ENCODE peak calls at places on chromosomes 3 and 15, in ten cellular contexts. I is right lobe of liver, G is uterus, L is esophagus squamous epithelium, K is esophagus muscularis mucosa, F is IMR-90, Q is stomach, P is GM12878, B is Peyer's patch, V is ovary. J is an unnamed sample. For H3K4me1 and H3K27me3, the result is how much of the 10 kb centered on the place peaks cover.

GRCh38 chr3:186413615-186414415 is 51.8 kb upstream of the DGKG start:
- DNase-seq in I (peak), G (peak), L (no peak), K (peak), F (no peak), Q (peak), P (peak), B (peak), V (peak), J (peak)

GRCh38 chr3:45253316-45253715 is 27.2 kb upstream of the TMEM158 start:
- DNase-seq in I (no peak), G (no peak), L (no peak), K (no peak), F (peak), Q (no peak), P (no peak), B (no peak), V (no peak), J (no peak)

GRCh38 chr15:68730491-68731317 is 90.0 kb downstream of the ANP32A start:
- DNase-seq in I (no peak), G (peak), L (no peak), K (no peak), F (peak), Q (peak), P (no peak), B (peak), V (peak), J (peak)

GRCh38 chr3:69890094-69890493 is 109.4 kb upstream of the SAMMSON start:
- DNase-seq in I (no peak), G (no peak), L (no peak), K (no peak), F (peak), Q (no peak), P (no peak), B (no peak), V (no peak), J (no peak)

GRCh38 chr3:5245927-5246326 is 58.4 kb downstream of the EDEM1 start:
- DNase-seq in I (no peak), G (no peak), L (no peak), K (no peak), F (no peak), Q (no peak), P (no peak), B (no peak), V (no peak), J (no peak)

GRCh38 chr3:111762535-111762934 is 96.5 kb upstream of the PHLDB2 start:
- DNase-seq in I (no peak), G (no peak), L (no peak), K (no peak), F (peak), Q (no peak), P (no peak), B (no peak), V (no peak), J (no peak)

GRCh38 chr3:12716605-12717121 is 42.4 kb downstream of the TMEM40 start:
- DNase-seq in I (no peak), G (no peak), L (no peak), K (no peak), F (peak), Q (no peak), P (no peak), B (no peak), V (no peak), J (no peak)

GRCh38 chr15:64161688-64162477 is 939 bp downstream of the PPIB start:
- DNase-seq in I (no peak), G (no peak), L (no peak), K (no peak), F (no peak), Q (no peak), P (no peak), B (no peak), V (no peak), J (no peak)

GRCh38 chr3:57141719-57142118 is 23.4 kb downstream of the IL17RD start:
- DNase-seq in I (no peak), G (no peak), L (no peak), K (no peak), F (no peak), Q (no peak), P (no peak), B (no peak), V (no peak), J (no peak)

GRCh38 chr3:53328750-53329149 is 18.6 kb downstream of the DCP1A start:
- DNase-seq in I (no peak), G (no peak), L (no peak), K (no peak), F (peak), Q (no peak), P (no peak), B (no peak), V (no peak), J (peak)

GRCh38 chr3:193783166-193783896 is 190.3 kb downstream of the OPA1 start:
- DNase-seq in I (no peak), G (no peak), L (no peak), K (no peak), F (no peak), Q (no peak), P (no peak), B (no peak), V (no peak), J (no peak)

GRCh38 chr3:23663246-23663645 is 142.5 kb upstream of the UBE2E1 start:
- DNase-seq in I (no peak), G (peak), L (no peak), K (no peak), F (no peak), Q (no peak), P (no peak), B (no peak), V (no peak), J (no peak)

GRCh38 chr15:70539409-70539808 is 223.9 kb downstream of the UACA start:
- DNase-seq in I (no peak), G (no peak), L (no peak), K (no peak), F (no peak), Q (no peak), P (no peak), B (no peak), V (no peak), J (peak)

GRCh38 chr3:147034359-147034758 is 372.0 kb downstream of the ZIC4 start:
- DNase-seq in I (no peak), G (no peak), L (no peak), K (no peak), F (no peak), Q (no peak), P (no peak), B (no peak), V (no peak), J (no peak)

GRCh38 chr15:86555114-86555513 is 475.4 kb downstream of the AGBL1 start:
- DNase-seq in I (no peak), G (no peak), L (no peak), K (no peak), F (no peak), Q (no peak), P (no peak), B (no peak), V (no peak), J (no peak)

GRCh38 chr15:70192041-70192440 is 94.3 kb upstream of the TLE3 start:
- DNase-seq in I (no peak), G (no peak), L (no peak), K (no peak), F (no peak), Q (no peak), P (no peak), B (no peak), V (no peak), J (no peak)

GRCh38 chr3:56980798-56981390 is 79.6 kb upstream of the SPATA12 start:
- DNase-seq in I (no peak), G (peak), L (peak), K (no peak), F (peak), Q (peak), P (no peak), B (no peak), V (peak), J (peak)

GRCh38 chr3:120102674-120103073 is 8.4 kb upstream of the GSK3B start:
- DNase-seq in I (peak), G (no peak), L (no peak), K (no peak), F (no peak), Q (peak), P (no peak), B (no peak), V (no peak), J (no peak)

GRCh38 chr15:74788716-74789151 is 6.9 kb downstream of the CSK start:
- DNase-seq in I (peak), G (no peak), L (no peak), K (no peak), F (no peak), Q (no peak), P (peak), B (peak), V (no peak), J (no peak)

GRCh38 chr3:72446406-72447058 is 401.7 kb downstream of the SHQ1 start:
- DNase-seq in I (no peak), G (no peak), L (no peak), K (no peak), F (peak), Q (peak), P (no peak), B (no peak), V (no peak), J (peak)

GRCh38 chr3:108342829-108343478 is 46.6 kb downstream of the HHLA2 start:
- DNase-seq in I (no peak), G (no peak), L (no peak), K (no peak), F (peak), Q (no peak), P (peak), B (no peak), V (no peak), J (no peak)

GRCh38 chr3:4898454-4899313 is 80.6 kb upstream of the BHLHE40 start:
- DNase-seq in I (no peak), G (no peak), L (no peak), K (no peak), F (peak), Q (no peak), P (peak), B (no peak), V (no peak), J (no peak)

GRCh38 chr3:112197131-112197530 is 64.1 kb upstream of the GCSAM start:
- DNase-seq in I (no peak), G (no peak), L (no peak), K (no peak), F (no peak), Q (no peak), P (no peak), B (no peak), V (no peak), J (no peak)

GRCh38 chr3:134059680-134060560 is 30.2 kb upstream of the SLCO2A1 start:
- DNase-seq in I (peak), G (no peak), L (no peak), K (no peak), F (peak), Q (no peak), P (no peak), B (peak), V (no peak), J (no peak)

GRCh38 chr3:170622369-170623159 is 36.7 kb upstream of the SLC7A14 start:
- DNase-seq in I (no peak), G (peak), L (no peak), K (no peak), F (peak), Q (no peak), P (no peak), B (no peak), V (peak), J (peak)

GRCh38 chr15:49045691-49046112 is 544 bp downstream of the SECISBP2L start:
- DNase-seq in I (no peak), G (no peak), L (no peak), K (no peak), F (peak), Q (no peak), P (peak), B (peak), V (no peak), J (no peak)

GRCh38 chr3:103295974-103296570 is 861.3 kb downstream of the ZPLD1 start:
- DNase-seq in I (no peak), G (no peak), L (no peak), K (no peak), F (peak), Q (no peak), P (no peak), B (no peak), V (no peak), J (no peak)

GRCh38 chr3:132803889-132804288 is 81.7 kb upstream of the NPHP3 start:
- DNase-seq in I (no peak), G (no peak), L (no peak), K (no peak), F (no peak), Q (no peak), P (no peak), B (no peak), V (no peak), J (no peak)

GRCh38 chr15:92666780-92667179 is 11.2 kb upstream of the FAM174B start:
- DNase-seq in I (peak), G (no peak), L (no peak), K (no peak), F (no peak), Q (peak), P (no peak), B (no peak), V (no peak), J (no peak)

GRCh38 chr3:46863261-46863782 is at the start of gene MYL3:
- DNase-seq in I (no peak), G (peak), L (no peak), K (no peak), F (no peak), Q (no peak), P (no peak), B (no peak), V (peak), J (no peak)

GRCh38 chr15:85744636-85745422 is 49.9 kb downstream of the KLHL25 start:
- DNase-seq in I (no peak), G (no peak), L (no peak), K (no peak), F (no peak), Q (no peak), P (no peak), B (no peak), V (no peak), J (peak)

GRCh38 chr3:66338927-66339326 is 118.1 kb downstream of the SLC25A26 start:
- DNase-seq in I (no peak), G (no peak), L (no peak), K (no peak), F (peak), Q (no peak), P (no peak), B (no peak), V (no peak), J (no peak)

GRCh38 chr3:172204716-172205115 is 165.3 kb downstream of the FNDC3B start:
- DNase-seq in I (no peak), G (no peak), L (no peak), K (no peak), F (no peak), Q (no peak), P (no peak), B (no peak), V (no peak), J (no peak)
- H3K4me1 ChIP-seq in I (under half), G (under half), L (half or more), K (half or more), F (under half), Q (half or more), P (under half), B (under half), V (under half), J (under half)

GRCh38 chr15:98878172-98878571 is 129.4 kb downstream of the PGPEP1L start:
- DNase-seq in I (no peak), G (no peak), L (no peak), K (no peak), F (peak), Q (no peak), P (no peak), B (no peak), V (no peak), J (no peak)
- H3K27me3 ChIP-seq in I (under half), G (under half), L (under half), K (under half), F (under half), Q (under half), P (under half), B (under half), V (under half), J (under half)

GRCh38 chr3:38164136-38164965 is 986 bp upstream of the OXSR1 start:
- DNase-seq in I (no peak), G (no peak), L (no peak), K (no peak), F (no peak), Q (no peak), P (no peak), B (no peak), V (peak), J (no peak)
- TF ChIP-seq POLR2A in I (peak), G (peak), L (no peak), K (peak), F (no peak), Q (no peak), P (peak), B (peak), V (peak), J (peak)

GRCh38 chr3:77605865-77606264 is 566.0 kb downstream of the ROBO2 start:
- DNase-seq in I (no peak), G (no peak), L (no peak), K (no peak), F (no peak), Q (no peak), P (no peak), B (no peak), V (no peak), J (no peak)
- H3K4me1 ChIP-seq in I (under half), G (under half), L (under half), K (under half), F (under half), Q (under half), P (under half), B (under half), V (under half), J (under half)

GRCh38 chr15:35550957-35551356 is 5.0 kb upstream of the DPH6 start:
- DNase-seq in I (no peak), G (no peak), L (no peak), K (no peak), F (no peak), Q (no peak), P (no peak), B (no peak), V (no peak), J (no peak)
- H3K27me3 ChIP-seq in I (under half), G (under half), L (under half), K (under half), F (under half), Q (under half), P (under half), B (under half), V (under half), J (under half)

DNA sequence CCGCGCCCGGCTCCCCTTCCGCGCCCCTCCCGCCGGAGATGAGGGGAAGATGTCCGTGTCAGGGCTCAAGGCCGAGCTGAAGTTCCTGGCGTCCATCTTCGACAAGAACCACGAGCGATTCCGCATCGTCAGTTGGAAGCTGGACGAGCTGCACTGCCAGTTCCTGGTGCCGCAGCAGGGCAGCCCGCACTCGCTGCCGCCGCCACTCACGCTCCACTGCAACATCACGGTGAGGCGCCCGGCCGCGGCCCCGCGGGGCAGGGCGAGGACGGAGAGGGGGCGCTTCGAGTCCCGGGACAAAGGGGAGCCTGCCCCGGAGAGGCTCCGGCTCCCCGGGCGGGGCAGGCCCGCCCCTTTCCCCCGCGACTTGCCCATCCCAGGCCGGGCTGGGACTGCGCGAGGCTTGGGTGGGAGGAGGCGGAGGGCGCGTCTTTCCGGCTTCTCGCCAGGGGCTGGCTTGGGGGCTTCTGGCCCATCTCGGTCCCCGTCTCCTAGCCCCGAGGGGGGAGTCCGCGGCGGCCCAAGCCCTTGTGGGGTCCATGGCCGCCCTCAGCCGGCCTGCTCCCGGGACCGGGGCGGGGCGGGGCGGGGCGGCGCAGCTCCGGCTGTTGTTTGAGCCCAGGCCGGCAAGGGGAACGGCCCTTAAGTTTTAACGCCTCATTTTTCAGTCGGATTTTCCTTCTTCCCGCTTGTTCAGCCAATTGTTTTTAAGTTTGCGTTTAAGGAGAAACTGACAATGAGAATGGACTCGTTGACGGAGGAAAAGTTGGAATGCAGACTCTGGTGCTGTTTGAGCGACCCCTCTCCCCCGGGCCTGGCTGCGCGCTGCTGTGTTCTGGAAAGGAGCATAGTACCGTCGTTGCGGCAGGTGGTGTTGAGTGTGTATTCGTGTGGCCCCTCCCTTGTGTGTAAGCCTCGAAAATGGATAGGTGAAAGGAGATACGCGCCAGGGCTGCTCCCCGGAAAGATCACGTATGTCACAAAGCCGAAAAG is 667 bp downstream of the UBE2Q2 start:
- DNase-seq in I (peak), G (peak), L (no peak), K (no peak), F (peak), Q (peak), P (no peak), B (peak), V (peak), J (peak)
- TF ChIP-seq POLR2A in I (no peak), G (no peak), L (no peak), K (peak), F (peak), Q (no peak), P (peak), B (no peak), V (no peak), J (peak)

GRCh38 chr3:195542261-195542660 is 864 bp downstream of the PPP1R2 start:
- DNase-seq in I (no peak), G (no peak), L (no peak), K (peak), F (no peak), Q (no peak), P (no peak), B (no peak), V (no peak), J (no peak)

GRCh38 chr3:195544634-195545033 is 1.5 kb upstream of the PPP1R2 start:
- DNase-seq in I (no peak), G (peak), L (no peak), K (peak), F (no peak), Q (no peak), P (no peak), B (no peak), V (no peak), J (peak)

GRCh38 chr3:195542691-195543641 is at the start of gene PPP1R2:
- DNase-seq in I (peak), G (peak), L (peak), K (peak), F (peak), Q (peak), P (peak), B (peak), V (peak), J (peak)

GRCh38 chr3:195546130-195546560 is 3.0 kb upstream of the PPP1R2 start:
- DNase-seq in I (no peak), G (peak), L (no peak), K (peak), F (peak), Q (peak), P (no peak), B (no peak), V (peak), J (peak)

GRCh38 chr3:195543642-195544536 is 764 bp upstream of the PPP1R2 start:
- DNase-seq in I (no peak), G (peak), L (no peak), K (peak), F (no peak), Q (no peak), P (no peak), B (peak), V (no peak), J (no peak)
- H3K4me1 ChIP-seq in I (under half), G (under half), L (half or more), K (half or more), F (under half), Q (half or more), P (under half), B (under half), V (under half), J (under half)

J was measured in adrenal gland.